ENCODE peak calls at places on chromosomes 13 and 19, in four cellular contexts. Q, L, X and N are unnamed samples.

GRCh38 chr13:85603735-85604134 is 195.5 kb downstream of the SLITRK6 start:
- DNase-seq in L (no peak), X (no peak), Q (no peak), N (no peak)

GRCh38 chr13:87087741-87088140 is 583.4 kb upstream of the SLITRK5 start:
- DNase-seq in L (no peak), Q (no peak), X (no peak), N (no peak)

GRCh38 chr13:95229855-95230254 is 71.4 kb downstream of the ABCC4 start:
- DNase-seq in L (no peak), X (no peak), Q (no peak), N (no peak)

GRCh38 chr19:58581227-58582141 is 8.3 kb upstream of the MZF1 start:
- DNase-seq in Q (no peak), L (no peak), X (no peak), N (no peak)

GRCh38 chr13:110713981-110714797 is 689 bp downstream of the ING1 start:
- DNase-seq in L (peak), X (peak), Q (no peak), N (no peak)

GRCh38 chr13:28710161-28710560 is 8.6 kb downstream of the SLC46A3 start:
- DNase-seq in X (no peak), L (no peak), Q (no peak), N (no peak)

GRCh38 chr13:34255695-34256094 is 437.7 kb downstream of the RFC3 start:
- DNase-seq in X (no peak), Q (no peak), L (no peak), N (no peak)

GRCh38 chr19:56245062-56245740 is 27.3 kb upstream of the EDDM13 start:
- DNase-seq in Q (no peak), X (no peak), L (no peak), N (no peak)

GRCh38 chr13:96490590-96490989 is 400.7 kb downstream of the HS6ST3 start:
- DNase-seq in X (no peak), Q (no peak), L (no peak), N (no peak)

GRCh38 chr13:93227906-93228801 is 1.5 kb downstream of the GPC6 start:
- DNase-seq in Q (peak), X (no peak), L (peak), N (peak)

GRCh38 chr13:75153834-75154233 is 328.1 kb downstream of the TBC1D4 start:
- DNase-seq in Q (no peak), L (no peak), X (no peak), N (no peak)

GRCh38 chr19:11450570-11451326 is 15.3 kb downstream of the PRKCSH start:
- DNase-seq in Q (no peak), X (no peak), L (no peak), N (no peak)

GRCh38 chr19:45798995-45799517 is 6.4 kb upstream of the DMWD start:
- DNase-seq in Q (peak), L (peak), X (peak), N (peak)

GRCh38 chr13:75760182-75760981 is 124.3 kb downstream of the LMO7 start:
- DNase-seq in Q (peak), X (peak), L (peak), N (no peak)

GRCh38 chr19:3808420-3809143 is 22.4 kb upstream of the MATK start:
- DNase-seq in L (no peak), Q (no peak), X (no peak), N (no peak)